ENCODE peak calls at places on chromosomes 4 and X, in eight cellular contexts. N is adrenal gland, Y is kidney, Z is pancreas, H is ovary, I is transverse colon, J is IMR-90, O is AG04450. L is an unnamed sample.

GRCh38 chr4:3786196-3786869 is 20.1 kb downstream of the ADRA2C start:
- DNase-seq in N (peak), Y (peak), Z (peak), H (no peak), I (peak), J (no peak), O (no peak), L (no peak)

GRCh38 chr4:110484767-110485166 is 8.8 kb downstream of the ENPEP start:
- DNase-seq in N (no peak), Y (no peak), Z (no peak), H (no peak), I (no peak), J (peak), O (peak), L (no peak)

GRCh38 chrX:41862562-41863184 is 60.7 kb downstream of the CASK start:
- DNase-seq in N (no peak), Y (no peak), Z (no peak), H (no peak), I (no peak), J (no peak), O (no peak), L (no peak)

GRCh38 chr4:164765096-164765495 is 11.2 kb downstream of the SMIM31 start:
- DNase-seq in N (no peak), Y (no peak), Z (no peak), H (no peak), I (no peak), J (no peak), O (no peak), L (no peak)

GRCh38 chr4:90769251-90769650 is 642.1 kb downstream of the CCSER1 start:
- DNase-seq in N (no peak), Y (no peak), Z (no peak), H (no peak), I (no peak), J (no peak), O (no peak), L (no peak)

GRCh38 chr4:2407991-2408342 is 10.5 kb downstream of the ZFYVE28 start:
- DNase-seq in N (no peak), Y (peak), Z (no peak), H (no peak), I (no peak), J (no peak), O (no peak), L (no peak)

GRCh38 chr4:68272860-68273259 is 27.4 kb upstream of the TMPRSS11B start:
- DNase-seq in N (no peak), Y (no peak), Z (no peak), H (no peak), I (no peak), J (no peak), O (no peak), L (no peak)

GRCh38 chr4:80268081-80268823 is 1.8 kb downstream of the FGF5 start:
- DNase-seq in N (no peak), Y (no peak), Z (no peak), H (no peak), I (no peak), J (peak), O (no peak), L (no peak)

GRCh38 chrX:19532709-19533108 is 17.4 kb upstream of the MAP3K15 start:
- DNase-seq in N (no peak), Y (no peak), Z (no peak), H (no peak), I (no peak), J (no peak), O (no peak), L (no peak)

GRCh38 chr4:6875431-6875831 is 34.2 kb upstream of the TBC1D14 start:
- DNase-seq in N (peak), Y (no peak), Z (no peak), H (no peak), I (no peak), J (no peak), O (no peak), L (no peak)

GRCh38 chr4:158913766-158914165 is 144.9 kb downstream of the FNIP2 start:
- DNase-seq in N (no peak), Y (no peak), Z (no peak), H (no peak), I (no peak), J (no peak), O (no peak), L (no peak)

GRCh38 chrX:40179333-40179732 is 81.6 kb upstream of the BCOR start:
- DNase-seq in N (peak), Y (no peak), Z (no peak), H (no peak), I (no peak), J (no peak), O (no peak), L (no peak)

GRCh38 chr4:76194325-76194724 is 19.3 kb downstream of the SCARB2 start:
- DNase-seq in N (peak), Y (no peak), Z (no peak), H (no peak), I (no peak), J (peak), O (peak), L (no peak)

GRCh38 chr4:42605264-42605663 is 51.6 kb downstream of the ATP8A1 start:
- DNase-seq in N (peak), Y (no peak), Z (no peak), H (no peak), I (no peak), J (no peak), O (no peak), L (no peak)

GRCh38 chr4:112214397-112215264 is 17.0 kb upstream of the AP1AR start:
- DNase-seq in N (no peak), Y (no peak), Z (no peak), H (no peak), I (no peak), J (peak), O (no peak), L (no peak)

GRCh38 chrX:124280294-124280902 is 52.1 kb upstream of the TEX13D start:
- DNase-seq in N (no peak), Y (no peak), Z (no peak), H (no peak), I (no peak), J (no peak), O (no peak), L (no peak)

GRCh38 chr4:87068591-87069021 is 133.8 kb downstream of the AFF1 start:
- DNase-seq in N (no peak), Y (no peak), Z (no peak), H (no peak), I (no peak), J (no peak), O (no peak), L (no peak)

GRCh38 chr4:56050584-56050983 is 101.8 kb downstream of the CEP135 start:
- DNase-seq in N (no peak), Y (no peak), Z (no peak), H (no peak), I (no peak), J (no peak), O (no peak), L (no peak)

GRCh38 chr4:17811078-17811603 is 362 bp downstream of the NCAPG start:
- DNase-seq in N (no peak), Y (no peak), Z (no peak), H (no peak), I (peak), J (no peak), O (no peak), L (no peak)

GRCh38 chr4:10729366-10729765 is 44.8 kb upstream of the CLNK start:
- DNase-seq in N (no peak), Y (no peak), Z (no peak), H (no peak), I (no peak), J (no peak), O (no peak), L (no peak)

GRCh38 chr4:150818661-150819060 is 196.4 kb downstream of the LRBA start:
- DNase-seq in N (no peak), Y (no peak), Z (no peak), H (no peak), I (no peak), J (peak), O (peak), L (no peak)

DNA sequence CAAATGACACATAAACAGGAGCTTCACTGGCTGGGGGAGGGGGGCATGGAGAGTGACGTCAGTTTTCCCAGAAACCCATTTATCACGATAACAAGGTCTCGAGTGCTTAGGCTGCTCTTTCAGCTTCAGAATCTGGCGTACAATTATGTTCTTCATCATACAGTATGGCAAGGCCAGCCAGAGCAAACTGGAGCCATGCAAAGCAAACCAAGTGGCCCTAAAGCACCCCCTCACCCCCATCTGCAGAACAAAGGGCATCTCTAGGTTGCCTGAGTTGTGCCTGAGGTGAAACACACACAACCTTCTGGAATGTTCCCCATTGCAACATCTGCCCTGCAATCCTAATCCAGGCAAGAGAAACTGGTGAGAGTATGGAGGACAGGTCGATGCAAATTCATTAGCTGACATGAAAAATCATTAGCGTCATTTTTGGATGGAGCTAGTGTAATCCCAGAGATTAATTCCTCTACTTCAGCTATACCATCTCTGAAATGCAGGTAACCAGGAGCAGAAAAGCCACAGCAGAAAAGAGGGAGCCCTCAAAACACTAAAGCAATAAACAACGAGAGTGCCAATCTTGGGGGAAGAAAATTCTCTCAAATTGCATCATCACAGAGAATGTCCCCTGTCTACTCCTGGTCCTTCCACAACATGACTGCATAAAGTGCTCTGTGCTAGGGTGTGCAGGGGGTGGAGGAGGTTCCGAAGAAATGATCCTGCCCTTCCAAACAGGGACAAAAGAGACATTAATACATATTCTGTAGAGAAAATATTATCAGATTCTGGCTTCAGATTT is 1.8 kb downstream of the SEPTIN6 start:
- DNase-seq in N (peak), Y (no peak), Z (no peak), H (no peak), I (peak), J (peak), O (no peak), L (no peak)
- H3K4me3 ChIP-seq in N (no peak), Y (no peak), Z (no peak), H (no peak), I (peak), J (no peak), O (no peak), L (peak)

DNA sequence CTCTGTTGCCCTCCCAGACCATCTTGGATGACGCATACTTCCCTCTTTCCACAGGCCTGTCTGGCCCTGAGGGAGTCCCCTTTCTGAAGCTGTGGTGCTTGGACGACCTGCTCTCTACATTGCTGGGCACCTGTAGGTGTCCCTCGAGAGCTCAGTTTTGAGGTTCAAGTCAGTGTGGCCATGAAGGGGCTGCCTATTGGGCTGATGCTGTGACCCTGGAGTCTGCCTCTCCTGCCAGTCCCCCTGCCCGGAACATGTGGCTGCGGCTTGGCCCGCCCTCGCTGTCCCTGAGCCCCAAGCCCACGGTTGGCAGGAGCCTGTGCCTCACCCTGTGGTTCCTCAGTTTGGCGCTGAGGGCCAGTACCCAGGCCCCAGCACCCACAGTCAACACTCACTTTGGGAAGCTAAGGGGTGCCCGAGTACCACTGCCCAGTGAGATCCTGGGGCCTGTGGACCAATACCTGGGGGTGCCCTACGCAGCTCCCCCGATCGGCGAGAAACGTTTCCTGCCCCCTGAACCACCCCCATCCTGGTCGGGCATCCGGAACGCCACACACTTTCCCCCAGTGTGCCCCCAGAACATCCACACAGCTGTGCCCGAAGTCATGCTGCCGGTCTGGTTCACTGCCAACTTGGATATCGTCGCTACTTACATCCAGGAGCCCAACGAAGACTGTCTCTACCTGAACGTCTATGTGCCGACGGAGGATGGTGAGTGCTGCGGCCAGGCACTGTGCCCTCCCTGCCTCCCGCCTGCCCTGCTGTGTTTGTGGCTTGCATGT is 3.0 kb downstream of the NLGN3 start:
- DNase-seq in N (no peak), Y (no peak), Z (no peak), H (no peak), I (no peak), J (no peak), O (no peak), L (no peak)
- TF ChIP-seq CTCF in N (no peak), Y (no peak), Z (no peak), H (no peak), I (no peak), J (no peak), O (no peak), L (no peak)

GRCh38 chr4:141352775-141353544 is 132.3 kb downstream of the ZNF330 start:
- DNase-seq in N (no peak), Y (no peak), Z (no peak), H (no peak), I (no peak), J (peak), O (peak), L (no peak)
- H3K27ac ChIP-seq in N (peak), Y (no peak), Z (peak), H (no peak), I (no peak), J (peak), O (peak), L (no peak)

DNA sequence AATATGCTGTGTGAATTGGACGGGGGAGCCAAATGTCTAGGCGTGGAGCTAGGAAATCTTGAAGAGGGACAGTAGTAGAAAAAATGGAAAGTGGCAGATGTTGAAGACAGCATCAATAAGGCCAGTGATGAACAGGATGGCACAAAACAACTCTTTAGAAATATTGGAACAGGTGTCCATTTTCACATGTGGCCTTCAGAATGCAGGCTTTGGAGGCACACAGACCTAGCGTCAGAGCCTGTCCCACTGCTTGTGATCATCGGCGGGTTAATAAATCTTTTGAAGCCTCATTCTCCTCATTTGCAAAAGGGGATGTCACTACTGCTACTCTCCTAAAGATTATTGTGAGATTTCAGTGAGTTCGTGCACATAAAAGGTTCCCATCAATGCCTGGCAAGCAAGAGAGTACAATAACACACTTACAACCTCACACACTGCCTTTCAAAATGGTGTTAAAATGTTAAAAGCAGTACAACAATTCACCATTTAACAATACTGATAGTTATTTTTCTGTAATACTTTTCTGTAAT is 2.4 kb downstream of the PDLIM3 start:
- DNase-seq in N (no peak), Y (no peak), Z (no peak), H (no peak), I (no peak), J (no peak), O (no peak), L (no peak)
- H3K4me3 ChIP-seq in N (no peak), Y (no peak), Z (no peak), H (peak), I (peak), J (no peak), O (no peak), L (no peak)

DNA sequence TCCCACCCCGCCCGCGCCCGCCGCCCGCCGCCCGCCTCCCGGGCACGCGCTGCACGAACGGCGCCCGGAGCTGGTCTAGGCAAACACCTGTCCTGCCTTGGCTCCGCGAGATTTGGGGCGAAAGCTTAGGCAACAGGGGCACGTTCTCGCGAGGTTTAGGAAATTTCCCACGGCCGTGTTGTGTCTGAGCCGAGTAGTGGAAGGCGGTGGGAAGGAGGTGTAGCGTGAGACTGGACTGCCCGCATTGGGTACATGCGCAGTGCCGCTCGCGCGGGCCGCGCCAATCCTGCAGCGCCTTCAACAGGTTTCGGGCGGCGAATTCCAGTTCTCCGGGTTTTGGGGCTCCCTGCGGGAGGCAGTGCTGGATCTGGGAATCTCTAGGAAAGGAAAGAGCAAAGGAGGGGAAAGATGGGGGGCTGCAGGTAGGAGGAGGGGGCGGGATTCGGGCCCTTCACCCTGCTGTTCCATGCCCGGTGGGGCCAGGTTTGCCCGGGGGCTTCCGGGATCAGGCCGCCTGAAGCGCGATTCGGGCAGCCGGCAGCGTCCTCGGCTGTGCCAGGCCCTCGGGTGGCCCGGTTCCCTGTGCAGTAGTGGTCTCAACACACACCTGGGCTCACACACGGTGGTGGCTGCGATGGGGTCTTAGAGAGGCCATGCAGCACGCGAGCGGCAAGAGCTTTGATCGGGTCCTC is 1.2 kb upstream of the RBPJ start:
- DNase-seq in N (peak), Y (peak), Z (peak), H (peak), I (peak), J (peak), O (peak), L (peak)
- TF ChIP-seq CTCF in N (no peak), Y (peak), Z (no peak), H (no peak), I (no peak), J (peak), O (peak), L (no peak)

DNA sequence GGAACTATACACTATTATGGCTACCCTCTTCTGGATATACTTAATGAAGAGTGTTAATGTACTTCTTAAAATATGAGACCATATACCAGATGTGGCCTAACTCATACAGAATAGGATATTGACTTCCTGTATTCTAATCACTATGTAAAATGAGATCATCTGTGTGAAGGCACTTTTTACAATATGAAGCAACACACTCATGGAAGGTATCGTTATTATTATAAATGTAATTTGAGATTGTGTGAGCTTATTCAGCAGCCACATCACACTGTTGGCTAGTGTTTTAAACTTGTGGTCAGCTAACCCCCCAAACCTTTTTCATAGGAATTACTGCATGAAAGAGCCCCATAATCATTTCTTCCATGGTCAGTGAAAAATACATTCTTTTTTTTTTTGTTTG is 281.8 kb upstream of the TEX13A start:
- DNase-seq in N (no peak), Y (no peak), Z (no peak), H (no peak), I (no peak), J (no peak), O (no peak), L (no peak)
- H3K27ac ChIP-seq in N (no peak), Y (no peak), Z (no peak), H (no peak), I (no peak), J (no peak), O (no peak), L (no peak)

GRCh38 chrX:48914593-48915493 is 3.4 kb upstream of the SLC35A2 start:
- DNase-seq in N (no peak), Y (peak), Z (no peak), H (no peak), I (no peak), J (no peak), O (no peak), L (no peak)
- H3K4me3 ChIP-seq in N (no peak), Y (no peak), Z (no peak), H (no peak), I (no peak), J (no peak), O (no peak), L (peak)

GRCh38 chr4:15400911-15401671 is 26.7 kb upstream of the C1QTNF7 start:
- DNase-seq in N (peak), Y (peak), Z (no peak), H (peak), I (peak), J (peak), O (peak), L (peak)
- TF ChIP-seq CTCF in N (no peak), Y (no peak), Z (no peak), H (no peak), I (no peak), J (no peak), O (no peak), L (no peak)

L was measured in CD8-positive, alpha-beta T cell.